ENCODE peak calls at places on chromosomes 3 and 15, in four cellular contexts. C is HCT116; A is retina; O is stimulated activated CD4-positive, alpha-beta T cell treated with anti-CD3 and anti-CD28 coated beads, TNF-alpha, amount 100 ng/mL, for 4 hours. Z is an unnamed sample.

GRCh38 chr3:108804437-108804836 is 18.1 kb upstream of the TRAT1 start:
- DNase-seq in C (no peak), A (peak; percentile 29), O (no peak), Z (no peak)

GRCh38 chr3:15892828-15893227 is 95.0 kb upstream of the ANKRD28 start:
- DNase-seq in C (no peak), A (no peak), O (no peak), Z (no peak)

GRCh38 chr3:162348912-162349311 is 852.3 kb downstream of the OTOL1 start:
- DNase-seq in C (no peak), A (no peak), O (no peak), Z (peak; percentile 60)

GRCh38 chr15:74144153-74144775 is 13.9 kb downstream of the ISLR2 start:
- DNase-seq in C (peak; percentile 29), A (peak; percentile 15), O (no peak), Z (peak; percentile 62)

GRCh38 chr3:176840604-176841287 is 356.5 kb downstream of the TBL1XR1 start:
- DNase-seq in C (no peak), A (no peak), O (no peak), Z (no peak)

GRCh38 chr3:108513961-108514360 is 3.6 kb upstream of the MYH15 start:
- DNase-seq in C (no peak), A (no peak), O (no peak), Z (no peak)

GRCh38 chr3:128432301-128432897 is 34.3 kb downstream of the DNAJB8 start:
- DNase-seq in C (no peak), A (peak; percentile 71), O (no peak), Z (no peak)

GRCh38 chr3:127680146-127680661 is 7.5 kb downstream of the ABTB1 start:
- DNase-seq in C (no peak), A (no peak), O (no peak), Z (no peak)

GRCh38 chr15:36888018-36888992 is 212.0 kb downstream of the MEIS2 start:
- DNase-seq in C (no peak), A (peak; percentile 55), O (no peak), Z (no peak)

GRCh38 chr3:113948015-113948917 is 453 bp downstream of the ZDHHC23 start:
- DNase-seq in C (no peak), A (peak; percentile 79), O (peak; percentile 10), Z (peak; percentile 15)

GRCh38 chr3:118412503-118412902 is 622.1 kb downstream of the IGSF11 start:
- DNase-seq in C (no peak), A (no peak), O (no peak), Z (no peak)

GRCh38 chr3:198107840-198108734 is 148.1 kb downstream of the LMLN start:
- DNase-seq in C (no peak), A (no peak), O (no peak), Z (no peak)

GRCh38 chr15:92149029-92149428 is 244.7 kb upstream of the ST8SIA2 start:
- DNase-seq in C (no peak), A (no peak), O (no peak), Z (no peak)

GRCh38 chr3:52084954-52085730 is 28.8 kb upstream of the DUSP7 start:
- DNase-seq in C (no peak), A (no peak), O (no peak), Z (no peak)

GRCh38 chr15:74598126-74598842 is 17.4 kb upstream of the CLK3 start:
- DNase-seq in C (no peak), A (peak; percentile 94), O (peak; percentile 74), Z (peak; percentile 88)

GRCh38 chr15:64014995-64015394 is 31.3 kb downstream of the DAPK2 start:
- DNase-seq in C (no peak), A (no peak), O (no peak), Z (no peak)

GRCh38 chr3:135905058-135905724 is 60.3 kb upstream of the PPP2R3A start:
- DNase-seq in C (no peak), A (no peak), O (no peak), Z (no peak)

GRCh38 chr15:65743637-65744252 is 48.3 kb downstream of the DENND4A start:
- DNase-seq in C (no peak), A (no peak), O (no peak), Z (peak; percentile 49)

GRCh38 chr3:189334064-189334920 is 162.5 kb downstream of the TPRG1 start:
- DNase-seq in C (no peak), A (no peak), O (no peak), Z (no peak)

GRCh38 chr3:171755015-171755589 is 55.2 kb downstream of the PLD1 start:
- DNase-seq in C (no peak), A (no peak), O (no peak), Z (no peak)

GRCh38 chr3:45218578-45219390 is 7.3 kb downstream of the TMEM158 start:
- DNase-seq in C (no peak), A (no peak), O (no peak), Z (no peak)

GRCh38 chr3:127487196-127487595 is 103.3 kb downstream of the TPRA1 start:
- DNase-seq in C (no peak), A (no peak), O (no peak), Z (no peak)

GRCh38 chr3:127825764-127826163 is 3.4 kb upstream of the MGLL start:
- DNase-seq in C (no peak), A (no peak), O (no peak), Z (no peak)

GRCh38 chr15:63250312-63250965 is 27.0 kb upstream of the APH1B start:
- DNase-seq in C (no peak), A (no peak), O (no peak), Z (no peak)

GRCh38 chr3:136377499-136377898 is 127.4 kb downstream of the PCCB start:
- DNase-seq in C (no peak), A (no peak), O (no peak), Z (peak; percentile 58)

GRCh38 chr3:160395297-160395696 is 3.7 kb downstream of the IFT80 start:
- DNase-seq in C (no peak), A (no peak), O (no peak), Z (no peak)

GRCh38 chr3:89380006-89380405 is 272.6 kb downstream of the EPHA3 start:
- DNase-seq in C (no peak), A (no peak), O (no peak), Z (no peak)

GRCh38 chr3:16513141-16514020 is at the start of gene RFTN1:
- DNase-seq in C (no peak), A (peak; percentile 63), O (peak; percentile 30), Z (peak; percentile 31)

GRCh38 chr3:183242431-183242830 is 10.6 kb upstream of the B3GNT5 start:
- DNase-seq in C (no peak), A (no peak), O (no peak), Z (no peak)

GRCh38 chr3:53185761-53186465 is 24.9 kb downstream of the PRKCD start:
- DNase-seq in C (no peak), A (no peak), O (no peak), Z (no peak)

GRCh38 chr3:30091611-30092135 is 514.7 kb upstream of the TGFBR2 start:
- DNase-seq in C (no peak), A (no peak), O (no peak), Z (no peak)

GRCh38 chr3:186090884-186091283 is 18.0 kb downstream of the ETV5 start:
- DNase-seq in C (no peak), A (no peak), O (no peak), Z (no peak)

Z was measured in SK-N-DZ.